ENCODE peak calls at places on chromosome 11, in seven cellular contexts. W is lung, E is fibroblast of mammary gland, N is PC-9, J is skeletal muscle cell, M is PC-3, Y is brain microvascular endothelial cell. I is an unnamed sample.

GRCh38 chr11:64461081-64461480 is 102.1 kb downstream of the RPS6KA4 start:
- DNase-seq in M (no peak), J (no peak), E (no peak), W (no peak), N (no peak), Y (no peak), I (no peak)

GRCh38 chr11:61091373-61092279 is 10.7 kb upstream of the CD5 start:
- DNase-seq in J (no peak), Y (peak), E (peak), M (no peak), W (no peak), N (peak), I (no peak)

GRCh38 chr11:12109591-12110196 is 696 bp upstream of the MICAL2 start:
- DNase-seq in J (no peak), W (no peak), N (no peak), M (no peak), Y (no peak), E (no peak), I (no peak)

GRCh38 chr11:5891216-5891800 is 1.7 kb upstream of the OR52E5 start:
- DNase-seq in E (peak), M (peak), Y (no peak), W (no peak), N (no peak), J (no peak), I (no peak)

GRCh38 chr11:119764108-119764874 is 35.3 kb upstream of the NECTIN1 start:
- DNase-seq in M (no peak), W (peak), J (peak), N (no peak), Y (peak), E (peak), I (peak)

GRCh38 chr11:134412508-134413333 is 679 bp upstream of the B3GAT1 start:
- DNase-seq in J (no peak), M (no peak), E (no peak), W (no peak), Y (no peak), N (no peak), I (no peak)

GRCh38 chr11:130815074-130815802 is 101.0 kb downstream of the SNX19 start:
- DNase-seq in E (no peak), Y (no peak), W (no peak), M (no peak), N (no peak), J (no peak), I (no peak)

GRCh38 chr11:79100093-79100704 is 340.6 kb downstream of the TENM4 start:
- DNase-seq in M (peak), Y (peak), W (peak), J (no peak), E (peak), N (peak), I (no peak)

GRCh38 chr11:1139441-1140066 is 18.2 kb upstream of the MUC5AC start:
- DNase-seq in J (no peak), E (peak), N (no peak), Y (peak), W (no peak), M (no peak), I (no peak)

GRCh38 chr11:70456921-70457532 is 58.7 kb downstream of the CTTN start:
- DNase-seq in Y (peak), W (no peak), M (peak), N (no peak), E (peak), J (no peak), I (no peak)

GRCh38 chr11:69926376-69927050 is 107.3 kb upstream of the FGF3 start:
- DNase-seq in J (no peak), N (no peak), Y (no peak), W (no peak), M (no peak), E (no peak), I (peak)

GRCh38 chr11:101334581-101334980 is 205.0 kb upstream of the PGR start:
- DNase-seq in J (no peak), N (no peak), M (no peak), E (no peak), Y (no peak), W (no peak), I (no peak)

GRCh38 chr11:116192509-116193206 is 580.1 kb downstream of the BUD13 start:
- DNase-seq in M (no peak), W (no peak), Y (no peak), J (no peak), E (no peak), N (no peak), I (no peak)

GRCh38 chr11:66881436-66881835 is 24.6 kb downstream of the LRFN4 start:
- DNase-seq in Y (no peak), E (no peak), M (no peak), J (no peak), W (no peak), N (no peak), I (no peak)

GRCh38 chr11:65867284-65868071 is 5.1 kb downstream of the EFEMP2 start:
- DNase-seq in J (no peak), E (no peak), M (no peak), N (no peak), Y (no peak), W (no peak), I (peak)

GRCh38 chr11:68160100-68160695 is 39.0 kb upstream of the CHKA start:
- DNase-seq in J (no peak), E (no peak), Y (no peak), N (no peak), W (no peak), M (no peak), I (no peak)

GRCh38 chr11:124070906-124071621 is 29.9 kb upstream of the OR10G7 start:
- DNase-seq in J (peak), Y (peak), E (peak), N (peak), M (peak), W (peak), I (peak)

I was measured in Right ventricle myocardium superior.